ENCODE peak calls at places on chromosomes 2 and 18, in seven cellular contexts. One of them, this sample, is unnamed.

GRCh38 chr2:39061280-39061679 is 59.6 kb downstream of the SOS1 start:
- DNase-seq in HCT116: no peak
- DNase-seq in colonic mucosa: no peak
- DNase-seq in GM12864: no peak
- DNase-seq in left ventricle myocardium inferior: no peak
- DNase-seq in lung: no peak
- DNase-seq in Calu3: no peak
- DNase-seq in this sample: no peak

GRCh38 chr2:73979686-73980085 is 5.0 kb upstream of the TET3 start:
- DNase-seq in HCT116: no peak
- DNase-seq in colonic mucosa: no peak
- DNase-seq in GM12864: no peak
- DNase-seq in left ventricle myocardium inferior: no peak
- DNase-seq in lung: no peak
- DNase-seq in Calu3: peak; percentile 31
- DNase-seq in this sample: no peak

GRCh38 chr2:4445821-4446220 is 742.4 kb downstream of the DCDC2C start:
- DNase-seq in HCT116: no peak
- DNase-seq in colonic mucosa: no peak
- DNase-seq in GM12864: no peak
- DNase-seq in left ventricle myocardium inferior: no peak
- DNase-seq in lung: no peak
- DNase-seq in Calu3: no peak
- DNase-seq in this sample: no peak

GRCh38 chr18:77006305-77007175 is 126.0 kb downstream of the MBP start:
- DNase-seq in HCT116: no peak
- DNase-seq in colonic mucosa: no peak
- DNase-seq in GM12864: no peak
- DNase-seq in left ventricle myocardium inferior: no peak
- DNase-seq in lung: no peak
- DNase-seq in Calu3: no peak
- DNase-seq in this sample: no peak

GRCh38 chr2:15189236-15189635 is 371.9 kb downstream of the NBAS start:
- DNase-seq in HCT116: no peak
- DNase-seq in colonic mucosa: no peak
- DNase-seq in GM12864: no peak
- DNase-seq in left ventricle myocardium inferior: no peak
- DNase-seq in lung: no peak
- DNase-seq in Calu3: no peak
- DNase-seq in this sample: no peak

GRCh38 chr18:11887305-11888262 is 20.5 kb downstream of the MPPE1 start:
- DNase-seq in HCT116: no peak
- DNase-seq in colonic mucosa: peak; percentile 39
- DNase-seq in GM12864: no peak
- DNase-seq in left ventricle myocardium inferior: no peak
- DNase-seq in lung: no peak
- DNase-seq in Calu3: peak; percentile 30
- DNase-seq in this sample: no peak

GRCh38 chr2:22904126-22904684 is 480.8 kb upstream of the KLHL29 start:
- DNase-seq in HCT116: no peak
- DNase-seq in colonic mucosa: peak; percentile 41
- DNase-seq in GM12864: no peak
- DNase-seq in left ventricle myocardium inferior: peak; percentile 27
- DNase-seq in lung: peak; percentile 32
- DNase-seq in Calu3: peak; percentile 23
- DNase-seq in this sample: peak; percentile 11

GRCh38 chr2:54986266-54986665 is 64.0 kb downstream of the RTN4 start:
- DNase-seq in HCT116: no peak
- DNase-seq in colonic mucosa: no peak
- DNase-seq in GM12864: no peak
- DNase-seq in left ventricle myocardium inferior: no peak
- DNase-seq in lung: no peak
- DNase-seq in Calu3: no peak
- DNase-seq in this sample: no peak

GRCh38 chr2:135259116-135259515 is 207.0 kb downstream of the RAB3GAP1 start:
- DNase-seq in HCT116: no peak
- DNase-seq in colonic mucosa: no peak
- DNase-seq in GM12864: no peak
- DNase-seq in left ventricle myocardium inferior: no peak
- DNase-seq in lung: no peak
- DNase-seq in Calu3: no peak
- DNase-seq in this sample: no peak

GRCh38 chr2:226362991-226363390 is 436.6 kb downstream of the IRS1 start:
- DNase-seq in HCT116: no peak
- DNase-seq in colonic mucosa: no peak
- DNase-seq in GM12864: no peak
- DNase-seq in left ventricle myocardium inferior: no peak
- DNase-seq in lung: no peak
- DNase-seq in Calu3: peak; percentile 2
- DNase-seq in this sample: no peak

GRCh38 chr18:42641996-42642395 is 473.5 kb downstream of the RIT2 start:
- DNase-seq in HCT116: no peak
- DNase-seq in colonic mucosa: no peak
- DNase-seq in GM12864: no peak
- DNase-seq in left ventricle myocardium inferior: no peak
- DNase-seq in lung: no peak
- DNase-seq in Calu3: no peak
- DNase-seq in this sample: no peak

GRCh38 chr18:45730832-45731545 is 7.0 kb downstream of the SLC14A1 start:
- DNase-seq in HCT116: no peak
- DNase-seq in colonic mucosa: no peak
- DNase-seq in GM12864: no peak
- DNase-seq in left ventricle myocardium inferior: no peak
- DNase-seq in lung: no peak
- DNase-seq in Calu3: peak; percentile 24
- DNase-seq in this sample: no peak

GRCh38 chr18:26073742-26074141 is 16.7 kb downstream of the SS18 start:
- DNase-seq in HCT116: no peak
- DNase-seq in colonic mucosa: no peak
- DNase-seq in GM12864: no peak
- DNase-seq in left ventricle myocardium inferior: no peak
- DNase-seq in lung: no peak
- DNase-seq in Calu3: no peak
- DNase-seq in this sample: no peak

GRCh38 chr2:63875143-63875542 is 33.4 kb downstream of the UGP2 start:
- DNase-seq in HCT116: no peak
- DNase-seq in colonic mucosa: no peak
- DNase-seq in GM12864: no peak
- DNase-seq in left ventricle myocardium inferior: no peak
- DNase-seq in lung: no peak
- DNase-seq in Calu3: no peak
- DNase-seq in this sample: no peak

GRCh38 chr2:223692227-223692947 is 90.2 kb upstream of the SCG2 start:
- DNase-seq in HCT116: peak; percentile 59
- DNase-seq in colonic mucosa: no peak
- DNase-seq in GM12864: no peak
- DNase-seq in left ventricle myocardium inferior: no peak
- DNase-seq in lung: no peak
- DNase-seq in Calu3: peak; percentile 63
- DNase-seq in this sample: no peak

GRCh38 chr2:238504181-238504711 is 77.5 kb downstream of the ASB1 start:
- DNase-seq in HCT116: no peak
- DNase-seq in colonic mucosa: no peak
- DNase-seq in GM12864: no peak
- DNase-seq in left ventricle myocardium inferior: no peak
- DNase-seq in lung: no peak
- DNase-seq in Calu3: no peak
- DNase-seq in this sample: no peak

GRCh38 chr2:185610301-185610700 is 128.3 kb upstream of the FSIP2 start:
- DNase-seq in HCT116: no peak
- DNase-seq in colonic mucosa: no peak
- DNase-seq in GM12864: no peak
- DNase-seq in left ventricle myocardium inferior: no peak
- DNase-seq in lung: no peak
- DNase-seq in Calu3: no peak
- DNase-seq in this sample: no peak

GRCh38 chr2:85799215-85799956 is 45.6 kb downstream of the ATOH8 start:
- DNase-seq in HCT116: peak; percentile 19
- DNase-seq in colonic mucosa: no peak
- DNase-seq in GM12864: no peak
- DNase-seq in left ventricle myocardium inferior: no peak
- DNase-seq in lung: no peak
- DNase-seq in Calu3: peak; percentile 85
- DNase-seq in this sample: no peak

GRCh38 chr2:242034138-242034537 is 164.6 kb downstream of the RTP5 start:
- DNase-seq in HCT116: no peak
- DNase-seq in colonic mucosa: no peak
- DNase-seq in GM12864: no peak
- DNase-seq in left ventricle myocardium inferior: no peak
- DNase-seq in lung: no peak
- DNase-seq in Calu3: no peak
- DNase-seq in this sample: no peak

GRCh38 chr2:200466703-200467418 is 43.0 kb downstream of the KCTD18 start:
- DNase-seq in HCT116: no peak
- DNase-seq in colonic mucosa: no peak
- DNase-seq in GM12864: no peak
- DNase-seq in left ventricle myocardium inferior: no peak
- DNase-seq in lung: no peak
- DNase-seq in Calu3: no peak
- DNase-seq in this sample: no peak

GRCh38 chr2:193469251-193469650 is 1274.5 kb upstream of the TMEFF2 start:
- DNase-seq in HCT116: no peak
- DNase-seq in colonic mucosa: no peak
- DNase-seq in GM12864: no peak
- DNase-seq in left ventricle myocardium inferior: no peak
- DNase-seq in lung: no peak
- DNase-seq in Calu3: no peak
- DNase-seq in this sample: no peak

GRCh38 chr2:179571721-179572120 is 289.7 kb downstream of the ZNF385B start:
- DNase-seq in HCT116: no peak
- DNase-seq in colonic mucosa: no peak
- DNase-seq in GM12864: no peak
- DNase-seq in left ventricle myocardium inferior: no peak
- DNase-seq in lung: no peak
- DNase-seq in Calu3: no peak
- DNase-seq in this sample: no peak

GRCh38 chr2:7169631-7170030 is 252.4 kb downstream of the RNF144A start:
- DNase-seq in HCT116: no peak
- DNase-seq in colonic mucosa: no peak
- DNase-seq in GM12864: no peak
- DNase-seq in left ventricle myocardium inferior: no peak
- DNase-seq in lung: no peak
- DNase-seq in Calu3: no peak
- DNase-seq in this sample: no peak

GRCh38 chr2:99205491-99205890 is 24.5 kb downstream of the MRPL30 start:
- DNase-seq in HCT116: no peak
- DNase-seq in colonic mucosa: no peak
- DNase-seq in GM12864: no peak
- DNase-seq in left ventricle myocardium inferior: no peak
- DNase-seq in lung: no peak
- DNase-seq in Calu3: peak; percentile 15
- DNase-seq in this sample: no peak

GRCh38 chr2:138949517-138949916 is 169.3 kb upstream of the NXPH2 start:
- DNase-seq in HCT116: peak; percentile 85
- DNase-seq in colonic mucosa: no peak
- DNase-seq in GM12864: no peak
- DNase-seq in left ventricle myocardium inferior: no peak
- DNase-seq in lung: no peak
- DNase-seq in Calu3: no peak
- DNase-seq in this sample: no peak

GRCh38 chr2:105746177-105747080 is 1.7 kb downstream of the NCK2 start:
- DNase-seq in HCT116: no peak
- DNase-seq in colonic mucosa: peak; percentile 90
- DNase-seq in GM12864: peak; percentile 74
- DNase-seq in left ventricle myocardium inferior: peak; percentile 58
- DNase-seq in lung: peak; percentile 78
- DNase-seq in Calu3: peak; percentile 85
- DNase-seq in this sample: peak; percentile 81

GRCh38 chr2:61854435-61855177 is 746 bp upstream of the FAM161A start:
- DNase-seq in HCT116: peak; percentile 97
- DNase-seq in colonic mucosa: peak; percentile 94
- DNase-seq in GM12864: peak; percentile 98
- DNase-seq in left ventricle myocardium inferior: peak; percentile 76
- DNase-seq in lung: peak; percentile 93
- DNase-seq in Calu3: peak; percentile 92
- DNase-seq in this sample: peak; percentile 94
- TF ChIP-seq CTCF in HCT116: no peak
- TF ChIP-seq CTCF in colonic mucosa: no peak
- TF ChIP-seq CTCF in GM12864: no peak
- TF ChIP-seq CTCF in left ventricle myocardium inferior: no peak
- TF ChIP-seq CTCF in lung: no peak
- TF ChIP-seq CTCF in Calu3: peak; percentile 11
- TF ChIP-seq CTCF in this sample: no peak

DNA sequence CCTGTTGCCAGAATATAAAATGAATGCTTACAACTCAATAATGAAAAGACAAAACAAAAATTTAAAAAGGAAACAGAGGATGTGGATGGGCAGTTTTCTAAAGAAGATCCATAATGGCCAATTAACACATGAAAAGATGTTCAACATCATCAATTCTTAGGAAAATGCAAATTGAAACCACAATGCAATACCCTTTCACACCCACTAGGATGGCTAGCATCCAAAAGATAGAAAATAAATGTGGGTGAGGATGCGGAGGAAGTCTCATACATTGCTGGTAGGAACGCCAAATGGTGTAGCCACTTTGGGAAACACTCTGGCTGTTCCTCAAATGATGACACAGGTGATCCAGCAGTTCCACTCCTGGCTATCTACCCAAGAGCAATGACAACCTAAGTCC is 130.5 kb downstream of the TNS1 start:
- DNase-seq in HCT116: no peak
- DNase-seq in colonic mucosa: no peak
- DNase-seq in GM12864: no peak
- DNase-seq in left ventricle myocardium inferior: no peak
- DNase-seq in lung: no peak
- DNase-seq in Calu3: no peak
- DNase-seq in this sample: no peak
- TF ChIP-seq CTCF in HCT116: no peak
- TF ChIP-seq CTCF in colonic mucosa: no peak
- TF ChIP-seq CTCF in GM12864: no peak
- TF ChIP-seq CTCF in left ventricle myocardium inferior: no peak
- TF ChIP-seq CTCF in lung: no peak
- TF ChIP-seq CTCF in Calu3: no peak
- TF ChIP-seq CTCF in this sample: no peak

GRCh38 chr2:119706196-119706595 is 27.2 kb downstream of the TMEM177 start:
- DNase-seq in HCT116: no peak
- DNase-seq in colonic mucosa: no peak
- DNase-seq in GM12864: no peak
- DNase-seq in left ventricle myocardium inferior: no peak
- DNase-seq in lung: no peak
- DNase-seq in Calu3: no peak
- DNase-seq in this sample: no peak
- TF ChIP-seq CTCF in HCT116: no peak
- TF ChIP-seq CTCF in colonic mucosa: no peak
- TF ChIP-seq CTCF in GM12864: no peak
- TF ChIP-seq CTCF in left ventricle myocardium inferior: no peak
- TF ChIP-seq CTCF in lung: no peak
- TF ChIP-seq CTCF in Calu3: no peak
- TF ChIP-seq CTCF in this sample: no peak

GRCh38 chr2:158922610-158923009 is 45.8 kb upstream of the TANC1 start:
- DNase-seq in HCT116: no peak
- DNase-seq in colonic mucosa: no peak
- DNase-seq in GM12864: no peak
- DNase-seq in left ventricle myocardium inferior: no peak
- DNase-seq in lung: no peak
- DNase-seq in Calu3: no peak
- DNase-seq in this sample: no peak
- TF ChIP-seq CTCF in HCT116: no peak
- TF ChIP-seq CTCF in colonic mucosa: no peak
- TF ChIP-seq CTCF in GM12864: no peak
- TF ChIP-seq CTCF in left ventricle myocardium inferior: no peak
- TF ChIP-seq CTCF in lung: no peak
- TF ChIP-seq CTCF in Calu3: no peak
- TF ChIP-seq CTCF in this sample: no peak